ENCODE peak calls at places on chromosomes 2 and 18, in eight cellular contexts. One of them, this sample, is unnamed.

GRCh38 chr18:52152036-52152435 is 188.0 kb upstream of the DCC start:
- DNase-seq in pancreas: no peak
- DNase-seq in psoas muscle: no peak
- DNase-seq in ovary: no peak
- DNase-seq in CD8-positive, alpha-beta T cell: no peak
- DNase-seq in kidney: no peak
- DNase-seq in cardiac muscle cell: no peak
- DNase-seq in AG10803: no peak
- DNase-seq in this sample: no peak

GRCh38 chr18:60649816-60650215 is 277.2 kb upstream of the MC4R start:
- DNase-seq in kidney: no peak
- DNase-seq in psoas muscle: no peak
- DNase-seq in CD8-positive, alpha-beta T cell: no peak
- DNase-seq in ovary: no peak
- DNase-seq in pancreas: no peak
- DNase-seq in cardiac muscle cell: no peak
- DNase-seq in AG10803: no peak
- DNase-seq in this sample: no peak

GRCh38 chr2:241035818-241036396 is 37.5 kb downstream of the SNED1 start:
- DNase-seq in ovary: no peak
- DNase-seq in CD8-positive, alpha-beta T cell: peak
- DNase-seq in kidney: no peak
- DNase-seq in AG10803: no peak
- DNase-seq in cardiac muscle cell: no peak
- DNase-seq in psoas muscle: no peak
- DNase-seq in pancreas: no peak
- DNase-seq in this sample: no peak

GRCh38 chr2:28821295-28821958 is 10.8 kb downstream of the SPDYA start:
- DNase-seq in psoas muscle: no peak
- DNase-seq in pancreas: peak
- DNase-seq in CD8-positive, alpha-beta T cell: peak
- DNase-seq in ovary: peak
- DNase-seq in cardiac muscle cell: peak
- DNase-seq in AG10803: peak
- DNase-seq in kidney: no peak
- DNase-seq in this sample: peak

GRCh38 chr2:18829331-18829902 is 240.0 kb upstream of the NT5C1B start:
- DNase-seq in pancreas: no peak
- DNase-seq in kidney: no peak
- DNase-seq in CD8-positive, alpha-beta T cell: no peak
- DNase-seq in cardiac muscle cell: no peak
- DNase-seq in AG10803: peak
- DNase-seq in psoas muscle: no peak
- DNase-seq in ovary: no peak
- DNase-seq in this sample: no peak

GRCh38 chr2:162125138-162125537 is 26.9 kb downstream of the GCG start:
- DNase-seq in cardiac muscle cell: peak
- DNase-seq in pancreas: no peak
- DNase-seq in kidney: no peak
- DNase-seq in CD8-positive, alpha-beta T cell: no peak
- DNase-seq in AG10803: peak
- DNase-seq in psoas muscle: no peak
- DNase-seq in ovary: no peak
- DNase-seq in this sample: no peak

GRCh38 chr2:118423776-118424175 is 335.5 kb downstream of the INSIG2 start:
- DNase-seq in psoas muscle: no peak
- DNase-seq in CD8-positive, alpha-beta T cell: no peak
- DNase-seq in AG10803: no peak
- DNase-seq in cardiac muscle cell: no peak
- DNase-seq in kidney: no peak
- DNase-seq in ovary: no peak
- DNase-seq in pancreas: no peak
- DNase-seq in this sample: no peak

GRCh38 chr18:67672719-67673118 is 156.2 kb upstream of the DSEL start:
- DNase-seq in ovary: no peak
- DNase-seq in kidney: no peak
- DNase-seq in pancreas: no peak
- DNase-seq in psoas muscle: no peak
- DNase-seq in CD8-positive, alpha-beta T cell: no peak
- DNase-seq in cardiac muscle cell: no peak
- DNase-seq in AG10803: peak
- DNase-seq in this sample: no peak

GRCh38 chr2:54074636-54075341 is 40.6 kb upstream of the ACYP2 start:
- DNase-seq in ovary: no peak
- DNase-seq in pancreas: no peak
- DNase-seq in AG10803: no peak
- DNase-seq in CD8-positive, alpha-beta T cell: no peak
- DNase-seq in cardiac muscle cell: no peak
- DNase-seq in psoas muscle: no peak
- DNase-seq in kidney: no peak
- DNase-seq in this sample: no peak

GRCh38 chr18:59033361-59033760 is 106.3 kb upstream of the SEC11C start:
- DNase-seq in AG10803: no peak
- DNase-seq in kidney: no peak
- DNase-seq in psoas muscle: no peak
- DNase-seq in CD8-positive, alpha-beta T cell: no peak
- DNase-seq in pancreas: no peak
- DNase-seq in ovary: no peak
- DNase-seq in cardiac muscle cell: no peak
- DNase-seq in this sample: no peak

GRCh38 chr2:118047273-118047898 is 33.5 kb upstream of the CCDC93 start:
- DNase-seq in ovary: no peak
- DNase-seq in kidney: no peak
- DNase-seq in CD8-positive, alpha-beta T cell: no peak
- DNase-seq in cardiac muscle cell: no peak
- DNase-seq in pancreas: no peak
- DNase-seq in psoas muscle: no peak
- DNase-seq in AG10803: peak
- DNase-seq in this sample: no peak

GRCh38 chr2:172228177-172228785 is 125.6 kb upstream of the DLX2 start:
- DNase-seq in ovary: no peak
- DNase-seq in cardiac muscle cell: no peak
- DNase-seq in kidney: no peak
- DNase-seq in psoas muscle: no peak
- DNase-seq in CD8-positive, alpha-beta T cell: no peak
- DNase-seq in AG10803: peak
- DNase-seq in pancreas: no peak
- DNase-seq in this sample: no peak

GRCh38 chr2:128790541-128790944 is 471.9 kb upstream of the HS6ST1 start:
- DNase-seq in kidney: no peak
- DNase-seq in psoas muscle: no peak
- DNase-seq in AG10803: no peak
- DNase-seq in CD8-positive, alpha-beta T cell: no peak
- DNase-seq in pancreas: no peak
- DNase-seq in ovary: no peak
- DNase-seq in cardiac muscle cell: no peak
- DNase-seq in this sample: no peak

GRCh38 chr18:44851806-44852205 is 171.1 kb downstream of the SETBP1 start:
- DNase-seq in cardiac muscle cell: no peak
- DNase-seq in AG10803: no peak
- DNase-seq in pancreas: no peak
- DNase-seq in kidney: no peak
- DNase-seq in CD8-positive, alpha-beta T cell: no peak
- DNase-seq in psoas muscle: no peak
- DNase-seq in ovary: no peak
- DNase-seq in this sample: no peak

GRCh38 chr2:170816499-170817246 is at the start of gene GAD1:
- DNase-seq in psoas muscle: peak
- DNase-seq in pancreas: peak
- DNase-seq in AG10803: peak
- DNase-seq in ovary: peak
- DNase-seq in kidney: peak
- DNase-seq in cardiac muscle cell: peak
- DNase-seq in CD8-positive, alpha-beta T cell: peak
- DNase-seq in this sample: peak

GRCh38 chr2:24203029-24203786 is 28.4 kb downstream of the FAM228A start:
- DNase-seq in ovary: no peak
- DNase-seq in psoas muscle: no peak
- DNase-seq in cardiac muscle cell: no peak
- DNase-seq in AG10803: no peak
- DNase-seq in pancreas: no peak
- DNase-seq in kidney: peak
- DNase-seq in CD8-positive, alpha-beta T cell: no peak
- DNase-seq in this sample: no peak
- TF ChIP-seq CTCF in ovary: no peak
- TF ChIP-seq CTCF in psoas muscle: no peak
- TF ChIP-seq CTCF in cardiac muscle cell: no peak
- TF ChIP-seq CTCF in AG10803: no peak
- TF ChIP-seq CTCF in pancreas: no peak
- TF ChIP-seq CTCF in kidney: no peak
- TF ChIP-seq CTCF in CD8-positive, alpha-beta T cell: no peak
- TF ChIP-seq CTCF in this sample: no peak

GRCh38 chr2:156320491-156320896 is 12.0 kb downstream of the NR4A2 start:
- DNase-seq in pancreas: peak
- DNase-seq in psoas muscle: peak
- DNase-seq in kidney: peak
- DNase-seq in cardiac muscle cell: peak
- DNase-seq in ovary: peak
- DNase-seq in AG10803: peak
- DNase-seq in CD8-positive, alpha-beta T cell: no peak
- DNase-seq in this sample: no peak
- TF ChIP-seq CTCF in pancreas: no peak
- TF ChIP-seq CTCF in psoas muscle: no peak
- TF ChIP-seq CTCF in kidney: no peak
- TF ChIP-seq CTCF in cardiac muscle cell: no peak
- TF ChIP-seq CTCF in ovary: no peak
- TF ChIP-seq CTCF in AG10803: no peak
- TF ChIP-seq CTCF in CD8-positive, alpha-beta T cell: no peak
- TF ChIP-seq CTCF in this sample: no peak

DNA sequence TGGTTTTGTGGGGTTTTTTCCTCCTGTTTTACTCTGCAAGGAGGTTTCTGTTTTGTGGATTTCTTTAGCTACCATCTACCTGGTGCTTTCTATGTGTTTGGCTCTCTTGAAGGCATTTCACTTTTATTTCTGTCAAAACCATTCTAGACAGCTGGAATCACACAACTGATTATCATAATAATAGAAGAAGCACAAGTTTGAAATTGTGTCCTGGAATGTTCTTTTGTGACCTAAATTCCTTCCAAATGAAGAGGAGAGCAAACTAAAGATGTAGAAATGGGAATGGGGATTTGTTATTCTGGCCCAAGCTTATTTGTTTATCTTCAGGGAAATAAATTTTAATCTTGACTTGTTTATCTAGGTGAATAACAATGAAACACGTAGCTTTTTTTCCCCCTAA is 17.0 kb upstream of the MFSD2B start:
- DNase-seq in kidney: no peak
- DNase-seq in pancreas: no peak
- DNase-seq in cardiac muscle cell: no peak
- DNase-seq in ovary: no peak
- DNase-seq in CD8-positive, alpha-beta T cell: no peak
- DNase-seq in AG10803: no peak
- DNase-seq in psoas muscle: no peak
- DNase-seq in this sample: no peak
- TF ChIP-seq CTCF in kidney: no peak
- TF ChIP-seq CTCF in pancreas: no peak
- TF ChIP-seq CTCF in cardiac muscle cell: no peak
- TF ChIP-seq CTCF in ovary: no peak
- TF ChIP-seq CTCF in CD8-positive, alpha-beta T cell: no peak
- TF ChIP-seq CTCF in AG10803: no peak
- TF ChIP-seq CTCF in psoas muscle: no peak
- TF ChIP-seq CTCF in this sample: no peak

GRCh38 chr2:223920109-223920508 is 25.0 kb downstream of the WDFY1 start:
- DNase-seq in psoas muscle: no peak
- DNase-seq in kidney: no peak
- DNase-seq in cardiac muscle cell: no peak
- DNase-seq in AG10803: no peak
- DNase-seq in pancreas: no peak
- DNase-seq in ovary: no peak
- DNase-seq in CD8-positive, alpha-beta T cell: no peak
- DNase-seq in this sample: no peak
- TF ChIP-seq CTCF in psoas muscle: no peak
- TF ChIP-seq CTCF in kidney: no peak
- TF ChIP-seq CTCF in cardiac muscle cell: no peak
- TF ChIP-seq CTCF in AG10803: no peak
- TF ChIP-seq CTCF in pancreas: no peak
- TF ChIP-seq CTCF in ovary: no peak
- TF ChIP-seq CTCF in CD8-positive, alpha-beta T cell: no peak
- TF ChIP-seq CTCF in this sample: no peak

DNA sequence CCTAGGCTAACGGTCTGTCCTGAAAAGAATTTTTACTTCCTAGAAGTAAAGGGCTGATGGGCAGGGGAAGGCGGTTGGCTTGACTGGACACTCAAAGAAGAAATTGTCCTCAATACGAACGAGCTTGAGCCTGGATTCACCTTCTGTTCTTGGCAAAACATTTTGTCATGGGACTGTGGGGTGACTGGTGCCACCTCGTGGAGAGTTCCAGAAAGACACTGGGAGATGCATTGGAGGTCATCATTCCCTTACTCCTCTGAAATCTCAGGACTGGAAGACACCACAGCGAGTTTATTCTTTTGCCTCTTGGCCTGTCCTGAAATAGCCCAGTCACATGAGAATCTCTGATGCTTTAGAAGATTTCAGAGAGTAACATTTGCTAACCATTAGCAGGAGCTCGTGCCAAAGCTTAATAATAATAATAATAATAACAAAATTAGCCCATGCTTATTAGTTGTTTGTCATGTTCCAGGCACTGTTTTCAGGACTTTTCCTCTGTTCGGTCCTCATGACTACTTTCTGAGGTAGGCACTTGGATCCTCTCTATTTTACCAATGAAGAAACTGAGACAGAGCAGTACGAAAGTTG is 44.5 kb downstream of the TMEM182 start:
- DNase-seq in CD8-positive, alpha-beta T cell: peak
- DNase-seq in pancreas: peak
- DNase-seq in AG10803: peak
- DNase-seq in psoas muscle: peak
- DNase-seq in cardiac muscle cell: peak
- DNase-seq in kidney: peak
- DNase-seq in ovary: peak
- DNase-seq in this sample: peak
- TF ChIP-seq CTCF in CD8-positive, alpha-beta T cell: peak
- TF ChIP-seq CTCF in pancreas: peak
- TF ChIP-seq CTCF in AG10803: peak
- TF ChIP-seq CTCF in psoas muscle: peak
- TF ChIP-seq CTCF in cardiac muscle cell: peak
- TF ChIP-seq CTCF in kidney: peak
- TF ChIP-seq CTCF in ovary: no peak
- TF ChIP-seq CTCF in this sample: peak

DNA sequence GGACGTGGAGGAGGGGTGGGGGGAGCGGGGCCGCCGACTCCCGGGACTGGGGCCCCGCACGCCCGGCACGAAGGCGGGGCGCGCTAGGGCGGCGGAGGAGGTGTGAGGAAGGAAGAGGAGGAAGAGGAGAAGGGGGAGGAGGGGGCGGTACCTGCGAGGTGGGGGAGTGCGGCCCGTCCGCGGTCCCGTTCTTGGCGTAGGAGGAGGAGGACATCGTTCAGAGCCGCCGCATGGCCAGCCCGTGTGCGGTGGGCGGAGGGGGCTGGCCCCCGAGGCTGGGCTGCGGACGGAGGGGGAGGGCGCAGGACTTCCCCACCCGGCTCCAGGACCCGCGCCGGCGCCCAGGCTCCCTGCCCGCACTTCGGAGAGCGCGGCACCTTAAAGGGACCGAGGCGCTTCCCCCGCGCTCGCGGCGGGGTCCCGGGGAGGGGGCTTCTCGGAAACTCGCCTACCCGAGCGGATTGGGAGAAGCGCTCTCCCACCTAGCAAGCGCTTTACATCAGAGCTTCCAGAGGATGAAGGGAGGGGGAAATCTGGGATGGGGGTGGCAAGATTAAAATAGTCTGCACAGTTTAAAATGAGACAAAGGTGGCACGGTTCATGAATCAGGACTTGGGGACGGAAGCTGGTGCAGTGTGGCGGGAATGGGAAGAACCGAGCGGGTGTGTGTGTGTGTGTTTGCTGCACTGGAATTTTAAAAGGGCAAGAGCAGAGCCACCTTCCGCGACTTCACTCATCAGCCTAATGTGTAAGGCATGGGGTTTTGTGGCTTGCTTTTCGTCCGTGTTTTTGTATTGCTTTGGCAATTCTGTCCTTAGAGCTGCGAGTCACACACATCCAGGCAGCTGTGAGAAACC is at the start of gene CACNB4:
- DNase-seq in cardiac muscle cell: peak
- DNase-seq in psoas muscle: no peak
- DNase-seq in CD8-positive, alpha-beta T cell: no peak
- DNase-seq in kidney: no peak
- DNase-seq in ovary: peak
- DNase-seq in AG10803: peak
- DNase-seq in pancreas: no peak
- DNase-seq in this sample: peak
- TF ChIP-seq CTCF in cardiac muscle cell: no peak
- TF ChIP-seq CTCF in psoas muscle: no peak
- TF ChIP-seq CTCF in CD8-positive, alpha-beta T cell: no peak
- TF ChIP-seq CTCF in kidney: no peak
- TF ChIP-seq CTCF in ovary: no peak
- TF ChIP-seq CTCF in AG10803: no peak
- TF ChIP-seq CTCF in pancreas: no peak
- TF ChIP-seq CTCF in this sample: no peak